ENCODE peak calls at places on chromosome 21, in seven cellular contexts. B, X, S, K, I, L and V are unnamed samples.

GRCh38 chr21:27359141-27359540 is 392.3 kb upstream of the ADAMTS5 start:
- DNase-seq in S (no peak), X (no peak), B (peak), L (no peak), I (no peak), K (peak), V (no peak)

GRCh38 chr21:39208624-39209333 is 25.5 kb upstream of the PSMG1 start:
- DNase-seq in L (no peak), X (no peak), I (no peak), K (no peak), B (no peak), S (peak), V (no peak)

GRCh38 chr21:33028759-33029511 is 3.2 kb downstream of the OLIG2 start:
- DNase-seq in I (no peak), X (no peak), S (peak), L (no peak), B (no peak), K (no peak), V (peak)

GRCh38 chr21:45392206-45392971 is 12.6 kb upstream of the COL18A1 start:
- DNase-seq in K (no peak), S (no peak), L (no peak), B (no peak), X (no peak), I (no peak), V (no peak)

GRCh38 chr21:43767980-43768867 is 7.9 kb downstream of the CSTB start:
- DNase-seq in K (peak), B (peak), X (no peak), S (no peak), I (no peak), L (no peak), V (no peak)

GRCh38 chr21:36092676-36093075 is 22.9 kb downstream of the CBR1 start:
- DNase-seq in X (no peak), I (no peak), K (no peak), B (no peak), S (no peak), L (no peak), V (no peak)

GRCh38 chr21:34313116-34313515 is 50.7 kb upstream of the KCNE2 start:
- DNase-seq in L (no peak), I (no peak), X (no peak), K (no peak), S (no peak), B (no peak), V (no peak)

GRCh38 chr21:42047821-42048613 is 23.1 kb upstream of the UMODL1 start:
- DNase-seq in B (peak), X (no peak), S (no peak), I (no peak), L (no peak), K (peak), V (no peak)

GRCh38 chr21:26966978-26967913 is at the start of gene ADAMTS5:
- DNase-seq in I (no peak), S (no peak), K (peak), X (peak), L (peak), B (peak), V (no peak)

GRCh38 chr21:19684328-19684727 is 1280.7 kb upstream of the TMPRSS15 start:
- DNase-seq in L (no peak), B (no peak), X (no peak), K (no peak), I (no peak), S (no peak), V (no peak)

GRCh38 chr21:41164981-41165650 is 2.8 kb upstream of the BACE2 start:
- DNase-seq in L (no peak), X (no peak), B (peak), K (no peak), I (no peak), S (no peak), V (no peak)

GRCh38 chr21:20276954-20277353 is 721.3 kb upstream of the NCAM2 start:
- DNase-seq in K (no peak), X (no peak), I (no peak), B (no peak), S (no peak), L (no peak), V (no peak)

GRCh38 chr21:36297938-36298572 is 21.9 kb upstream of the MORC3 start:
- DNase-seq in X (peak), I (peak), K (no peak), S (peak), L (no peak), B (peak), V (no peak)

GRCh38 chr21:28758042-28758882 is 234.4 kb downstream of the LTN1 start:
- DNase-seq in X (no peak), I (no peak), S (no peak), L (no peak), B (peak), K (no peak), V (no peak)

GRCh38 chr21:34889287-34889536 is 159.9 kb downstream of the RUNX1 start:
- DNase-seq in B (peak), I (peak), L (peak), S (peak), X (no peak), K (peak), V (no peak)

GRCh38 chr21:31447477-31447876 is 103.4 kb upstream of the TIAM1 start:
- DNase-seq in I (no peak), S (no peak), B (peak), L (no peak), K (no peak), X (no peak), V (no peak)

GRCh38 chr21:38979271-38980196 is 173.8 kb downstream of the ETS2 start:
- DNase-seq in I (no peak), B (peak), X (no peak), L (no peak), S (no peak), K (no peak), V (no peak)

GRCh38 chr21:40587786-40588353 is 259.1 kb downstream of the DSCAM start:
- DNase-seq in S (no peak), K (no peak), I (no peak), L (no peak), B (no peak), X (no peak), V (no peak)